ENCODE peak calls at places on chromosome 20, in ten cellular contexts. One of them, this sample, is unnamed.

GRCh38 chr20:1861347-1861987 is 33.7 kb upstream of the SIRPA start:
- DNase-seq in HFF-Myc: no peak
- DNase-seq in fibroblast of pulmonary artery: peak
- DNase-seq in astrocyte: peak
- DNase-seq in neural crest cell: no peak
- DNase-seq in DND-41: no peak
- DNase-seq in upper lobe of right lung: no peak
- DNase-seq in psoas muscle: no peak
- DNase-seq in pancreas: no peak
- DNase-seq in omental fat pad: no peak
- DNase-seq in this sample: no peak

GRCh38 chr20:63626424-63627128 is at the start of gene GMEB2:
- DNase-seq in HFF-Myc: no peak
- DNase-seq in fibroblast of pulmonary artery: peak
- DNase-seq in astrocyte: peak
- DNase-seq in neural crest cell: no peak
- DNase-seq in DND-41: peak
- DNase-seq in upper lobe of right lung: peak
- DNase-seq in psoas muscle: peak
- DNase-seq in pancreas: peak
- DNase-seq in omental fat pad: no peak
- DNase-seq in this sample: peak

GRCh38 chr20:61500791-61501321 is 248.8 kb downstream of the CDH4 start:
- DNase-seq in HFF-Myc: no peak
- DNase-seq in fibroblast of pulmonary artery: peak
- DNase-seq in astrocyte: peak
- DNase-seq in neural crest cell: no peak
- DNase-seq in DND-41: no peak
- DNase-seq in upper lobe of right lung: no peak
- DNase-seq in psoas muscle: no peak
- DNase-seq in pancreas: no peak
- DNase-seq in omental fat pad: no peak
- DNase-seq in this sample: no peak

GRCh38 chr20:62143976-62144825 is 632 bp downstream of the SS18L1 start:
- DNase-seq in HFF-Myc: no peak
- DNase-seq in fibroblast of pulmonary artery: peak
- DNase-seq in astrocyte: peak
- DNase-seq in neural crest cell: peak
- DNase-seq in DND-41: peak
- DNase-seq in upper lobe of right lung: peak
- DNase-seq in psoas muscle: peak
- DNase-seq in pancreas: peak
- DNase-seq in omental fat pad: no peak
- DNase-seq in this sample: peak

GRCh38 chr20:63826753-63827152 is 4.3 kb downstream of the ZBTB46 start:
- DNase-seq in HFF-Myc: no peak
- DNase-seq in fibroblast of pulmonary artery: no peak
- DNase-seq in astrocyte: no peak
- DNase-seq in neural crest cell: no peak
- DNase-seq in DND-41: no peak
- DNase-seq in upper lobe of right lung: no peak
- DNase-seq in psoas muscle: no peak
- DNase-seq in pancreas: no peak
- DNase-seq in omental fat pad: no peak
- DNase-seq in this sample: no peak

GRCh38 chr20:37670426-37670825 is 23.4 kb upstream of the CTNNBL1 start:
- DNase-seq in HFF-Myc: peak
- DNase-seq in fibroblast of pulmonary artery: no peak
- DNase-seq in astrocyte: no peak
- DNase-seq in neural crest cell: no peak
- DNase-seq in DND-41: no peak
- DNase-seq in upper lobe of right lung: no peak
- DNase-seq in psoas muscle: peak
- DNase-seq in pancreas: no peak
- DNase-seq in omental fat pad: no peak
- DNase-seq in this sample: no peak

GRCh38 chr20:35320396-35321126 is 28.3 kb upstream of the FAM83C start:
- DNase-seq in HFF-Myc: no peak
- DNase-seq in fibroblast of pulmonary artery: peak
- DNase-seq in astrocyte: peak
- DNase-seq in neural crest cell: no peak
- DNase-seq in DND-41: no peak
- DNase-seq in upper lobe of right lung: no peak
- DNase-seq in psoas muscle: no peak
- DNase-seq in pancreas: no peak
- DNase-seq in omental fat pad: no peak
- DNase-seq in this sample: no peak

GRCh38 chr20:56690531-56691175 is 61.5 kb downstream of the TFAP2C start:
- DNase-seq in HFF-Myc: no peak
- DNase-seq in fibroblast of pulmonary artery: no peak
- DNase-seq in astrocyte: no peak
- DNase-seq in neural crest cell: no peak
- DNase-seq in DND-41: no peak
- DNase-seq in upper lobe of right lung: no peak
- DNase-seq in psoas muscle: no peak
- DNase-seq in pancreas: no peak
- DNase-seq in omental fat pad: no peak
- DNase-seq in this sample: no peak

GRCh38 chr20:62044671-62045070 is 21.0 kb downstream of the TAF4 start:
- DNase-seq in HFF-Myc: no peak
- DNase-seq in fibroblast of pulmonary artery: no peak
- DNase-seq in astrocyte: no peak
- DNase-seq in neural crest cell: no peak
- DNase-seq in DND-41: no peak
- DNase-seq in upper lobe of right lung: no peak
- DNase-seq in psoas muscle: no peak
- DNase-seq in pancreas: no peak
- DNase-seq in omental fat pad: no peak
- DNase-seq in this sample: no peak

GRCh38 chr20:2101057-2101934 is at the start of gene STK35:
- DNase-seq in HFF-Myc: no peak
- DNase-seq in fibroblast of pulmonary artery: peak
- DNase-seq in astrocyte: no peak
- DNase-seq in neural crest cell: peak
- DNase-seq in DND-41: peak
- DNase-seq in upper lobe of right lung: no peak
- DNase-seq in psoas muscle: peak
- DNase-seq in pancreas: peak
- DNase-seq in omental fat pad: no peak
- DNase-seq in this sample: peak

GRCh38 chr20:36538026-36538764 is 3.1 kb upstream of the MYL9 start:
- DNase-seq in HFF-Myc: no peak
- DNase-seq in fibroblast of pulmonary artery: peak
- DNase-seq in astrocyte: peak
- DNase-seq in neural crest cell: no peak
- DNase-seq in DND-41: no peak
- DNase-seq in upper lobe of right lung: no peak
- DNase-seq in psoas muscle: no peak
- DNase-seq in pancreas: no peak
- DNase-seq in omental fat pad: no peak
- DNase-seq in this sample: no peak

DNA sequence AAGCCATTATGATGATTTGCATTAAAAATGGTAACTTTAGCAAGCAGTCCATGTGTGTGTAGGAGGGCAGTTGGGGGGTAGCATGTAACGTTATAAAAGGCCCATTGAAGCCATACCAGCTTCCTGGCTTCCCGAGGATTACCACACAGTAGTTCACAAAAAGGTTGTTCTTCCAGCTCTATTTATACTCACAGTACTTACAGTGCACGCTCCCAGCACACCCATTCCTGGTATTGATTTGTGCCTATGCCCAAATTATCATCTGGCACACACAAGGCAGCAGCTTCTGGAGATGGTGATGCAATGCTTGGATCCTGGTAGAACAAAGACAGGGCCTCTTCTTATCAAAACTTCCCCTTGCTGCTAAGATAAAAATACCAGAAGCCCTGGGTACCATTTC is 436.8 kb downstream of the HAO1 start:
- DNase-seq in HFF-Myc: no peak
- DNase-seq in fibroblast of pulmonary artery: peak
- DNase-seq in astrocyte: no peak
- DNase-seq in neural crest cell: no peak
- DNase-seq in DND-41: no peak
- DNase-seq in upper lobe of right lung: no peak
- DNase-seq in psoas muscle: no peak
- DNase-seq in pancreas: no peak
- DNase-seq in omental fat pad: no peak
- DNase-seq in this sample: no peak
- TF ChIP-seq CTCF in HFF-Myc: no peak
- TF ChIP-seq CTCF in fibroblast of pulmonary artery: no peak
- TF ChIP-seq CTCF in astrocyte: no peak
- TF ChIP-seq CTCF in neural crest cell: no peak
- TF ChIP-seq CTCF in DND-41: no peak
- TF ChIP-seq CTCF in upper lobe of right lung: no peak
- TF ChIP-seq CTCF in psoas muscle: no peak
- TF ChIP-seq CTCF in pancreas: no peak
- TF ChIP-seq CTCF in omental fat pad: no peak
- TF ChIP-seq CTCF in this sample: no peak

GRCh38 chr20:4245542-4245941 is 230.2 kb upstream of the RNF24 start:
- DNase-seq in HFF-Myc: no peak
- DNase-seq in fibroblast of pulmonary artery: no peak
- DNase-seq in astrocyte: no peak
- DNase-seq in neural crest cell: no peak
- DNase-seq in DND-41: no peak
- DNase-seq in upper lobe of right lung: no peak
- DNase-seq in psoas muscle: no peak
- DNase-seq in pancreas: no peak
- DNase-seq in omental fat pad: no peak
- DNase-seq in this sample: no peak

GRCh38 chr20:4247261-4247660 is 231.9 kb upstream of the RNF24 start:
- DNase-seq in HFF-Myc: no peak
- DNase-seq in fibroblast of pulmonary artery: no peak
- DNase-seq in astrocyte: no peak
- DNase-seq in neural crest cell: no peak
- DNase-seq in DND-41: no peak
- DNase-seq in upper lobe of right lung: no peak
- DNase-seq in psoas muscle: no peak
- DNase-seq in pancreas: no peak
- DNase-seq in omental fat pad: no peak
- DNase-seq in this sample: no peak

GRCh38 chr20:4243071-4243470 is 227.7 kb upstream of the RNF24 start:
- DNase-seq in HFF-Myc: no peak
- DNase-seq in fibroblast of pulmonary artery: no peak
- DNase-seq in astrocyte: no peak
- DNase-seq in neural crest cell: peak
- DNase-seq in DND-41: no peak
- DNase-seq in upper lobe of right lung: no peak
- DNase-seq in psoas muscle: no peak
- DNase-seq in pancreas: no peak
- DNase-seq in omental fat pad: no peak
- DNase-seq in this sample: no peak

GRCh38 chr20:4246428-4246827 is 231.1 kb upstream of the RNF24 start:
- DNase-seq in HFF-Myc: no peak
- DNase-seq in fibroblast of pulmonary artery: no peak
- DNase-seq in astrocyte: no peak
- DNase-seq in neural crest cell: no peak
- DNase-seq in DND-41: no peak
- DNase-seq in upper lobe of right lung: no peak
- DNase-seq in psoas muscle: no peak
- DNase-seq in pancreas: no peak
- DNase-seq in omental fat pad: no peak
- DNase-seq in this sample: no peak

DNA sequence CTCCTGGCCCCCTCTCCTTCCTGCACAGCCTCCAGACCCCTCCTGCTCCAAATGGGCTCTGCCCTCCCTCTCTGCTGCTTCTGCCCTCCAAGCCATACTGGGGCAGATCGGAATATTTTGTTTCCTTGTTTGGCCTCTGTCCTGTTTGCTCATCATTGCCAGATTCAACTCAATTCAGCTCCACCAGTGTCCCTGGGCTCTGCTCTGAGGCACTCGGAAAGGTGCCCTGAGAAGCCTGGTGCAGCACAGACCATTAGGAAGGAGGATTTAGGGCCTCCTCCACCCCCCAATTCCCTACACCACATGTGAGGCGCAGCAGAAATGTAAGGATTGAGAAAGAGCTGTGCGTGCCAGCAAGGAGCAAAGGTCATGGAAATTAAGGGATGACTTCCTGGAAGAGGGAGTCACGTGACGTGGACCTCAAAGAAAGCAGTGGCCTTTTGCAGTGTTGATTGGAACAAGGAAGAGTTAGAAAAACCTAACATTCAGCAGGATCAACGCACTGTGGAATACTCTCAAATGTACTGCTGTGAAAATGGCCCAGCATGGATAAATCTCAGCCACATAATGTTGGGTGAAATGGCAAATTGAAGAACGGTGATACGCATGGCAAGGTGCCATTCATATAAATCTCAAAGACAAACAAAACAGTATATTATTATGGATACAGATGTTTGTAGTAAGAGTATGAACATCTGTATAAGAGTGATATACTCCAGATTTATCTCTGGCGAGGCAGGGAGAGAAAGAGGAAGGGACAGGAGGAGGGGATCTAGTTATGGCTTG is 229.5 kb upstream of the RNF24 start:
- DNase-seq in HFF-Myc: no peak
- DNase-seq in fibroblast of pulmonary artery: peak
- DNase-seq in astrocyte: no peak
- DNase-seq in neural crest cell: no peak
- DNase-seq in DND-41: no peak
- DNase-seq in upper lobe of right lung: no peak
- DNase-seq in psoas muscle: no peak
- DNase-seq in pancreas: peak
- DNase-seq in omental fat pad: no peak
- DNase-seq in this sample: no peak
- TF ChIP-seq CTCF in HFF-Myc: no peak
- TF ChIP-seq CTCF in fibroblast of pulmonary artery: no peak
- TF ChIP-seq CTCF in astrocyte: no peak
- TF ChIP-seq CTCF in neural crest cell: no peak
- TF ChIP-seq CTCF in DND-41: no peak
- TF ChIP-seq CTCF in upper lobe of right lung: no peak
- TF ChIP-seq CTCF in psoas muscle: no peak
- TF ChIP-seq CTCF in pancreas: no peak
- TF ChIP-seq CTCF in omental fat pad: no peak
- TF ChIP-seq CTCF in this sample: no peak

DNA sequence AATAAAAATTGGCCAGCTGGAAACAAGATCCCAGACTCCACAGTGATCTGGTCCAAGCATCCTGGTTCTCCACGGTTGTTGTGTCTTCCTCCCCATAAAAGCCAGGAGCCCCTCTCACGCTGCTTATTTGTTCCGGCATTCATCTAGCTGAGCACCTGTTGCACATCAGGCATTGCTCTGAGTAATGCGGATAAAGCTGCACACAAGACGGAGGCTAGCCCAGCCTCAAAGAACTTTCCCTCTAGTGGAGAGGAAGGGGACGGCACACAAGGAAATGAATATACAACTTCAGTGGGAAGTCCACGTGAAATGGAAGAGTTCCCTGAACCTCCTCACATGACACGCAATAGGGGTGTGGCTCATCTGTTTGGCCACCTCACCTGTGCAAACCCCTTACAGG is 30.3 kb upstream of the NXT1 start:
- DNase-seq in HFF-Myc: peak
- DNase-seq in fibroblast of pulmonary artery: peak
- DNase-seq in astrocyte: no peak
- DNase-seq in neural crest cell: no peak
- DNase-seq in DND-41: no peak
- DNase-seq in upper lobe of right lung: no peak
- DNase-seq in psoas muscle: no peak
- DNase-seq in pancreas: no peak
- DNase-seq in omental fat pad: no peak
- DNase-seq in this sample: no peak
- TF ChIP-seq CTCF in HFF-Myc: peak
- TF ChIP-seq CTCF in fibroblast of pulmonary artery: peak
- TF ChIP-seq CTCF in astrocyte: peak
- TF ChIP-seq CTCF in neural crest cell: peak
- TF ChIP-seq CTCF in DND-41: peak
- TF ChIP-seq CTCF in upper lobe of right lung: peak
- TF ChIP-seq CTCF in psoas muscle: no peak
- TF ChIP-seq CTCF in pancreas: no peak
- TF ChIP-seq CTCF in omental fat pad: no peak
- TF ChIP-seq CTCF in this sample: no peak

GRCh38 chr20:3470627-3471396 is at the start of gene ATRN:
- DNase-seq in HFF-Myc: peak
- DNase-seq in fibroblast of pulmonary artery: peak
- DNase-seq in astrocyte: peak
- DNase-seq in neural crest cell: peak
- DNase-seq in DND-41: peak
- DNase-seq in upper lobe of right lung: peak
- DNase-seq in psoas muscle: peak
- DNase-seq in pancreas: peak
- DNase-seq in omental fat pad: peak
- DNase-seq in this sample: peak
- TF ChIP-seq CTCF in HFF-Myc: no peak
- TF ChIP-seq CTCF in fibroblast of pulmonary artery: no peak
- TF ChIP-seq CTCF in astrocyte: no peak
- TF ChIP-seq CTCF in neural crest cell: no peak
- TF ChIP-seq CTCF in DND-41: no peak
- TF ChIP-seq CTCF in upper lobe of right lung: no peak
- TF ChIP-seq CTCF in psoas muscle: no peak
- TF ChIP-seq CTCF in pancreas: no peak
- TF ChIP-seq CTCF in omental fat pad: no peak
- TF ChIP-seq CTCF in this sample: peak